ENCODE peak calls at places on chromosomes 5 and 9, in ten cellular contexts. R is NCI-H2107; K is HuH-7.5; U is caudate nucleus; X is stimulated activated CD4-positive, alpha-beta T cell treated with anti-CD3 and anti-CD28 coated beads, Interleukin-1b, Interleukin-23, amount 100 ng/mL, for 1 hour; H is T-helper 1 cell; M is pulmonary artery endothelial cell; I is PC-9; Z is activated naive CD4-positive, alpha-beta T cell treated with Interleukin-2 at 50 U/mL for 16 hours; S is activated CD4-positive, alpha-beta memory T cell treated with anti-CD3 and anti-CD28 coated beads, Interleukin-2, amount 10 ng/mL, durations not matched to agents 7 days and 5 days. W is an unnamed sample.

GRCh38 chr9:71285191-71285656 is 163.8 kb upstream of the TRPM3 start:
- DNase-seq in R (peak), X (no peak), S (peak), U (peak), Z (peak), I (peak), H (peak), M (peak), K (peak), W (no peak)

GRCh38 chr5:35369965-35370790 is 139.9 kb upstream of the PRLR start:
- DNase-seq in Z (no peak), I (no peak), R (no peak), U (peak), M (no peak), X (no peak), K (no peak), S (no peak), H (no peak), W (no peak)

GRCh38 chr9:6842584-6842947 is 84.8 kb downstream of the KDM4C start:
- DNase-seq in M (no peak), R (no peak), I (no peak), H (no peak), Z (no peak), S (no peak), K (no peak), X (no peak), U (no peak), W (no peak)

GRCh38 chr9:132114102-132114707 is 34.5 kb upstream of the MED27 start:
- DNase-seq in S (peak), R (no peak), H (peak), U (peak), I (peak), M (no peak), K (peak), Z (peak), X (no peak), W (peak)

GRCh38 chr5:150222906-150223305 is 33.0 kb downstream of the SLC6A7 start:
- DNase-seq in U (no peak), H (no peak), X (no peak), K (no peak), R (no peak), M (no peak), I (no peak), S (no peak), Z (no peak), W (no peak)

GRCh38 chr9:29208670-29209069 is 1635.4 kb upstream of the C9orf72 start:
- DNase-seq in U (no peak), Z (no peak), K (no peak), H (no peak), M (no peak), I (no peak), R (no peak), X (no peak), S (no peak), W (no peak)

GRCh38 chr5:1304059-1304458 is 9.2 kb upstream of the TERT start:
- DNase-seq in R (no peak), Z (no peak), M (no peak), X (no peak), I (no peak), K (no peak), U (no peak), S (no peak), H (no peak), W (no peak)

GRCh38 chr5:105907016-105907415 is 1763.7 kb downstream of the EFNA5 start:
- DNase-seq in Z (no peak), M (no peak), I (no peak), S (no peak), H (no peak), R (no peak), K (no peak), U (no peak), X (no peak), W (no peak)

GRCh38 chr9:117409321-117409720 is 5.5 kb downstream of the ASTN2 start:
- DNase-seq in U (no peak), S (no peak), R (no peak), K (no peak), X (no peak), Z (no peak), M (no peak), I (no peak), H (no peak), W (no peak)

GRCh38 chr5:91556-92263 is at the start of gene PLEKHG4B:
- DNase-seq in Z (no peak), S (no peak), R (peak), X (no peak), M (no peak), K (no peak), I (no peak), H (no peak), U (no peak), W (no peak)

GRCh38 chr5:139676951-139677367 is 28.8 kb downstream of the CXXC5 start:
- DNase-seq in S (no peak), H (no peak), K (no peak), M (no peak), U (peak), R (no peak), X (no peak), I (no peak), Z (no peak), W (no peak)

GRCh38 chr9:97602430-97602829 is 30.7 kb downstream of the TSTD2 start:
- DNase-seq in S (no peak), R (no peak), I (no peak), Z (no peak), H (no peak), X (no peak), M (no peak), K (no peak), U (no peak), W (no peak)

GRCh38 chr9:132669636-132670358 is at the start of gene DDX31:
- DNase-seq in Z (peak), R (peak), I (peak), X (peak), S (peak), M (peak), H (peak), K (peak), U (peak), W (peak)

GRCh38 chr5:34460496-34460895 is 195.6 kb upstream of the RAI14 start:
- DNase-seq in Z (no peak), M (no peak), X (no peak), I (no peak), S (no peak), K (no peak), R (no peak), U (no peak), H (no peak), W (no peak)

GRCh38 chr5:179803651-179804598 is 2.7 kb downstream of the MGAT4B start:
- DNase-seq in H (no peak), X (no peak), S (peak), M (no peak), R (no peak), K (no peak), U (no peak), Z (peak), I (peak), W (peak)

GRCh38 chr5:54390015-54390414 is 65.5 kb upstream of the HSPB3 start:
- DNase-seq in K (no peak), S (no peak), U (no peak), H (no peak), R (peak), I (no peak), M (no peak), Z (no peak), X (no peak), W (no peak)

GRCh38 chr5:15702102-15702501 is 202.1 kb downstream of the FBXL7 start:
- DNase-seq in S (no peak), I (no peak), K (no peak), H (no peak), R (no peak), Z (no peak), X (no peak), M (no peak), U (no peak), W (no peak)

GRCh38 chr9:124629600-124629999 is 122.4 kb upstream of the NR5A1 start:
- DNase-seq in R (no peak), M (no peak), U (no peak), S (no peak), I (no peak), K (no peak), X (no peak), Z (no peak), H (no peak), W (no peak)

GRCh38 chr5:172008689-172009141 is 2.3 kb upstream of the FBXW11 start:
- DNase-seq in Z (no peak), H (no peak), X (no peak), I (no peak), M (no peak), U (no peak), S (no peak), R (no peak), K (no peak), W (no peak)

GRCh38 chr9:127869310-127870152 is 7.9 kb downstream of the AK1 start:
- DNase-seq in M (no peak), X (peak), R (peak), Z (peak), U (peak), S (peak), I (peak), K (peak), H (peak), W (peak)

GRCh38 chr5:73411927-73412596 is 36.5 kb downstream of the FOXD1 start:
- DNase-seq in S (no peak), I (no peak), X (no peak), H (no peak), Z (no peak), K (no peak), R (no peak), U (no peak), M (no peak), W (no peak)

GRCh38 chr9:11319477-11320060 is 706.8 kb upstream of the PTPRD start:
- DNase-seq in R (no peak), Z (no peak), U (peak), M (no peak), K (no peak), S (no peak), X (no peak), I (no peak), H (no peak), W (no peak)

GRCh38 chr5:156367602-156368001 is 40.6 kb downstream of the SGCD start:
- DNase-seq in X (no peak), M (no peak), U (no peak), K (no peak), R (no peak), H (no peak), Z (no peak), S (no peak), I (no peak), W (no peak)

GRCh38 chr5:180791611-180792213 is 10.9 kb downstream of the MGAT1 start:
- DNase-seq in K (no peak), S (no peak), I (no peak), U (no peak), R (no peak), Z (no peak), M (no peak), X (no peak), H (no peak), W (no peak)

GRCh38 chr9:26392639-26393038 is 500.0 kb downstream of the CAAP1 start:
- DNase-seq in R (no peak), M (no peak), X (no peak), I (no peak), H (no peak), S (no peak), K (no peak), U (no peak), Z (no peak), W (no peak)

GRCh38 chr9:112042244-112042638 is 132.9 kb downstream of the SUSD1 start:
- DNase-seq in U (no peak), X (no peak), M (no peak), H (no peak), I (no peak), S (no peak), K (no peak), R (no peak), Z (no peak), W (no peak)

GRCh38 chr5:123594434-123594833 is 82.5 kb downstream of the CSNK1G3 start:
- DNase-seq in R (no peak), M (no peak), X (no peak), I (no peak), U (no peak), K (no peak), S (no peak), Z (no peak), H (no peak), W (no peak)

GRCh38 chr5:135013947-135014570 is 20.0 kb downstream of the PITX1 start:
- DNase-seq in H (no peak), S (no peak), I (no peak), M (no peak), K (no peak), X (no peak), Z (no peak), U (peak), R (no peak), W (peak)